ENCODE peak calls at places on chromosomes 12 and 14, in eight cellular contexts. One of them, this sample, is unnamed.

GRCh38 chr14:86363047-86363446 is 833.1 kb downstream of the FLRT2 start:
- DNase-seq in sigmoid colon: no peak
- DNase-seq in Panc1: no peak
- DNase-seq in GM12892: no peak
- DNase-seq in transverse colon: no peak
- DNase-seq in esophagus muscularis mucosa: no peak
- DNase-seq in endothelial cell of umbilical vein: no peak
- DNase-seq in H1: no peak
- DNase-seq in this sample: no peak

GRCh38 chr12:80708535-80709328 is 1.3 kb downstream of the MYF6 start:
- DNase-seq in sigmoid colon: no peak
- DNase-seq in Panc1: no peak
- DNase-seq in GM12892: no peak
- DNase-seq in transverse colon: no peak
- DNase-seq in esophagus muscularis mucosa: no peak
- DNase-seq in endothelial cell of umbilical vein: no peak
- DNase-seq in H1: peak
- DNase-seq in this sample: no peak

GRCh38 chr14:79661762-79662161 is 549.5 kb downstream of the DIO2 start:
- DNase-seq in sigmoid colon: no peak
- DNase-seq in Panc1: no peak
- DNase-seq in GM12892: no peak
- DNase-seq in transverse colon: no peak
- DNase-seq in esophagus muscularis mucosa: no peak
- DNase-seq in endothelial cell of umbilical vein: peak
- DNase-seq in H1: no peak
- DNase-seq in this sample: no peak

GRCh38 chr12:111443086-111443485 is 37.4 kb downstream of the SH2B3 start:
- DNase-seq in sigmoid colon: peak
- DNase-seq in Panc1: no peak
- DNase-seq in GM12892: no peak
- DNase-seq in transverse colon: no peak
- DNase-seq in esophagus muscularis mucosa: no peak
- DNase-seq in endothelial cell of umbilical vein: no peak
- DNase-seq in H1: no peak
- DNase-seq in this sample: no peak

GRCh38 chr12:104506691-104507401 is 50.1 kb downstream of the CHST11 start:
- DNase-seq in sigmoid colon: no peak
- DNase-seq in Panc1: no peak
- DNase-seq in GM12892: no peak
- DNase-seq in transverse colon: no peak
- DNase-seq in esophagus muscularis mucosa: no peak
- DNase-seq in endothelial cell of umbilical vein: no peak
- DNase-seq in H1: peak
- DNase-seq in this sample: no peak

GRCh38 chr12:572532-572899 is 90.7 kb downstream of the NINJ2 start:
- DNase-seq in sigmoid colon: no peak
- DNase-seq in Panc1: peak
- DNase-seq in GM12892: no peak
- DNase-seq in transverse colon: no peak
- DNase-seq in esophagus muscularis mucosa: no peak
- DNase-seq in endothelial cell of umbilical vein: peak
- DNase-seq in H1: no peak
- DNase-seq in this sample: no peak

GRCh38 chr12:124847675-124848074 is 16.0 kb downstream of the SCARB1 start:
- DNase-seq in sigmoid colon: no peak
- DNase-seq in Panc1: no peak
- DNase-seq in GM12892: no peak
- DNase-seq in transverse colon: no peak
- DNase-seq in esophagus muscularis mucosa: no peak
- DNase-seq in endothelial cell of umbilical vein: no peak
- DNase-seq in H1: no peak
- DNase-seq in this sample: no peak

GRCh38 chr14:94581127-94581999 is at the start of gene SERPINA5:
- DNase-seq in sigmoid colon: no peak
- DNase-seq in Panc1: no peak
- DNase-seq in GM12892: no peak
- DNase-seq in transverse colon: no peak
- DNase-seq in esophagus muscularis mucosa: no peak
- DNase-seq in endothelial cell of umbilical vein: peak
- DNase-seq in H1: peak
- DNase-seq in this sample: no peak

GRCh38 chr12:57574795-57575194 is 16.2 kb upstream of the PIP4K2C start:
- DNase-seq in sigmoid colon: no peak
- DNase-seq in Panc1: no peak
- DNase-seq in GM12892: no peak
- DNase-seq in transverse colon: no peak
- DNase-seq in esophagus muscularis mucosa: no peak
- DNase-seq in endothelial cell of umbilical vein: no peak
- DNase-seq in H1: no peak
- DNase-seq in this sample: no peak
- TF ChIP-seq POLR2AphosphoS5 in sigmoid colon: no peak
- TF ChIP-seq POLR2AphosphoS5 in Panc1: no peak
- TF ChIP-seq POLR2AphosphoS5 in GM12892: no peak
- TF ChIP-seq POLR2AphosphoS5 in transverse colon: no peak
- TF ChIP-seq POLR2AphosphoS5 in esophagus muscularis mucosa: no peak
- TF ChIP-seq POLR2AphosphoS5 in endothelial cell of umbilical vein: no peak
- TF ChIP-seq POLR2AphosphoS5 in H1: no peak
- TF ChIP-seq POLR2AphosphoS5 in this sample: no peak

DNA sequence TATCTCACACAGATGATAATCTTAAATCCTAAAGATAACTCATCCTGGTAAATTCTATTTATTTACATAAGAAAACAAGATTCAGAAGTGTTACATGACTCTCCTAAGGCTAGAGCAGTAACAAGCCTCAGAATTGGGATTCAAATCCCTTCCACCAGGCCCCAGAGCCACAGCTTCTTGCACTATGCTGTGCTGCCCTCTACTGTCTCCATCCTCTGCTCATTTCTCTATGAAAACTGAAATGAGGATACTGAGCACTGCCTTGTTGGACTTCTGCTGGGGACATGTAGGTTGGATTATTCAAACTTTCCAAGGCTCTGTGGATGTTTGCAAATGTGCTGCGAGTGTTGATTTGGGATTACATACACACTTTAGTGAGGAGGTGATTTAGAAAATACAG is 23.5 kb upstream of the C12orf50 start:
- DNase-seq in sigmoid colon: no peak
- DNase-seq in Panc1: no peak
- DNase-seq in GM12892: no peak
- DNase-seq in transverse colon: peak
- DNase-seq in esophagus muscularis mucosa: no peak
- DNase-seq in endothelial cell of umbilical vein: peak
- DNase-seq in H1: no peak
- DNase-seq in this sample: no peak
- TF ChIP-seq POLR2AphosphoS5 in sigmoid colon: no peak
- TF ChIP-seq POLR2AphosphoS5 in Panc1: no peak
- TF ChIP-seq POLR2AphosphoS5 in GM12892: no peak
- TF ChIP-seq POLR2AphosphoS5 in transverse colon: no peak
- TF ChIP-seq POLR2AphosphoS5 in esophagus muscularis mucosa: no peak
- TF ChIP-seq POLR2AphosphoS5 in endothelial cell of umbilical vein: no peak
- TF ChIP-seq POLR2AphosphoS5 in H1: no peak
- TF ChIP-seq POLR2AphosphoS5 in this sample: no peak

GRCh38 chr14:63323148-63323547 is 4.4 kb upstream of the GPHB5 start:
- DNase-seq in sigmoid colon: no peak
- DNase-seq in Panc1: no peak
- DNase-seq in GM12892: no peak
- DNase-seq in transverse colon: no peak
- DNase-seq in esophagus muscularis mucosa: no peak
- DNase-seq in endothelial cell of umbilical vein: peak
- DNase-seq in H1: no peak
- DNase-seq in this sample: no peak

GRCh38 chr14:63328787-63329737 is 10.3 kb upstream of the GPHB5 start:
- DNase-seq in sigmoid colon: no peak
- DNase-seq in Panc1: no peak
- DNase-seq in GM12892: no peak
- DNase-seq in transverse colon: no peak
- DNase-seq in esophagus muscularis mucosa: no peak
- DNase-seq in endothelial cell of umbilical vein: no peak
- DNase-seq in H1: no peak
- DNase-seq in this sample: no peak
- TF ChIP-seq POLR2AphosphoS5 in sigmoid colon: no peak
- TF ChIP-seq POLR2AphosphoS5 in Panc1: no peak
- TF ChIP-seq POLR2AphosphoS5 in GM12892: no peak
- TF ChIP-seq POLR2AphosphoS5 in transverse colon: no peak
- TF ChIP-seq POLR2AphosphoS5 in esophagus muscularis mucosa: no peak
- TF ChIP-seq POLR2AphosphoS5 in endothelial cell of umbilical vein: no peak
- TF ChIP-seq POLR2AphosphoS5 in H1: no peak
- TF ChIP-seq POLR2AphosphoS5 in this sample: no peak

DNA sequence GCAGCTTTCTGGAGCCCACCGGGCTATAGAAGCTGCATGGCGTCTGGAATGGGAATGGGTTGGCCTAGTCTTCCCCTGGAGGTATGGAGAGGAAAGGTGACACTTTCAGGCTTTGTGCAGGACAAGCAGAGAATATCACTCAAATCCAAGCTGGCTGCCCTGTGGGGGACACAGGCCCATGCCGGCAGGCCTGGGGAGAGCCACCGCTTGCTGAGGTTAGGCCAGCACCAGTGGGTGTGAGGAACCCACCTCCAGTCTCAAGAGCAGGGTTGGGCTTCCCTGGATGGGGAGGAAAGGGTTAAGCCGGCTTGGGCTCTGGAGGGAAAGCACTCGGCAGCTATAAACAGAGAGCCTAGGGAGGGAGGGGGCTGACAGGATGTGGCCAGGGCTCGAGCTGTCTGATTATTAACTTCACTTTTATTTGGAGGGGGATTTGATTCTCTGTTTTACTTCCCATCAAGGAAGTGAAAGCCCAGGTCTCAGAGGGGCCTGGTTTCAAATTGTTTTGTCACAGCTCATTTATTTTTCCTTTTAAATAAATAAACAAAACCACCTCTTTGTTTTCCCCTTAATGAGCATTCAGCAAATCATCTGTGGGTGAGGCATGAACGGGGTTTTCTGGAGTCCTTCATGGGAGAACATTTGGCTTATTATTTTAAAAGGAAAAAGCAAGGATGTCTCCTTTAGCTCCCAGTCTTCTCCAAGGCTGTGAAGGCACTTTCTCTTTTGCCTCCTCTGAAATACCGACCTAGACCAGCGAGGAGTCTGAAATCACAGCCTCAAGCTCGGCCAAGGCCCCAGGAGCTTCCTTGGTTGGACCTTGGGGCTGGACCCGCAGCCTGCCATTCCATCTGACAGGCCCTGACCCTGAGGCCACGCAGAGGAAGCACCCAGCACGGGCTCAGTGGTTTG is 21.8 kb upstream of the ZFP36L1 start:
- DNase-seq in sigmoid colon: peak
- DNase-seq in Panc1: no peak
- DNase-seq in GM12892: no peak
- DNase-seq in transverse colon: peak
- DNase-seq in esophagus muscularis mucosa: no peak
- DNase-seq in endothelial cell of umbilical vein: peak
- DNase-seq in H1: no peak
- DNase-seq in this sample: no peak
- TF ChIP-seq POLR2AphosphoS5 in sigmoid colon: no peak
- TF ChIP-seq POLR2AphosphoS5 in Panc1: no peak
- TF ChIP-seq POLR2AphosphoS5 in GM12892: peak
- TF ChIP-seq POLR2AphosphoS5 in transverse colon: peak
- TF ChIP-seq POLR2AphosphoS5 in esophagus muscularis mucosa: peak
- TF ChIP-seq POLR2AphosphoS5 in endothelial cell of umbilical vein: no peak
- TF ChIP-seq POLR2AphosphoS5 in H1: no peak
- TF ChIP-seq POLR2AphosphoS5 in this sample: peak

DNA sequence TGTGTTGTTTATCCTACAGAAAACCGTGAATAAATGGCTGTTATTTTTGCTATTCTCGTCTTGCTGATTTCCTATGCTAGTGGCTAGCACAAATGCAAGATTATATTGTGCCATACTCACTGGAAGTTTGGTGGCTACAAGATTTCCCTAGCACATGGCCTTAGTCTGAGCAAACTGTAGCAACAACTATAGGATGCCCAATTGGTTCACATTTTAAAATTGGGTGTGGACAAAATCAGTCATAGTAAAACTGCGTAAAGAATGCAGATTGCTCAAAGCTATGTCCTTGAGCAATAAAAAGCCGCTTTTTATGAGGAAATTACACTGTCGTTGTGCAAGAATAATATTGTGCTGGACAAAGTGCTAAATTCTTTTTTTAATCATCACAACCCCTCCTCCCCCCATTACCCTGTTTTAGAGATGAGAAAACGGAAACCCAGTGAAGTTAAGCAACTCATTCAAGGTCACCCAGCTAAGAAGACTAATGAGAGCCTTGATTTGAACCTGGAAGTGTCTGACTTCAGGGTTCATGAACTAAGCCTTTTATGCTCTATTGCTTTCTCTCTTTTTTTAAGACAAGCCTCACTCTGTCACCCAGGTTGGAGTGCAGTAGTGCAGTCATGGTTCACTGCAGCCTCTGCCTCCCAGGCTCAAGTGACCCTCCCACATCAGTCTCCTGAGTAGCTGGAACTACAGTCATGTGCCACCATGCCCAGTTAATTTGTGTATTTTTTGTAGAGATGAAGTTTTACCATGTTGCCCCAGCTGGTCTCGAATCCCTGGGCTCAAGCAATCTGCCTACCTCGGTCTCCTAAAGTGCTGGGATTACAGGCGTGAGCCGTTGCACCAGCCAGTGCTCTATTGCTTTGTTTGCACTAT is 73.6 kb downstream of the SRGAP1 start:
- DNase-seq in sigmoid colon: no peak
- DNase-seq in Panc1: peak
- DNase-seq in GM12892: no peak
- DNase-seq in transverse colon: no peak
- DNase-seq in esophagus muscularis mucosa: no peak
- DNase-seq in endothelial cell of umbilical vein: peak
- DNase-seq in H1: no peak
- DNase-seq in this sample: no peak
- TF ChIP-seq POLR2AphosphoS5 in sigmoid colon: peak
- TF ChIP-seq POLR2AphosphoS5 in Panc1: no peak
- TF ChIP-seq POLR2AphosphoS5 in GM12892: no peak
- TF ChIP-seq POLR2AphosphoS5 in transverse colon: peak
- TF ChIP-seq POLR2AphosphoS5 in esophagus muscularis mucosa: no peak
- TF ChIP-seq POLR2AphosphoS5 in endothelial cell of umbilical vein: peak
- TF ChIP-seq POLR2AphosphoS5 in H1: no peak
- TF ChIP-seq POLR2AphosphoS5 in this sample: peak

This sample was measured in vagina.